ENCODE peak calls at places on chromosomes 2 and 18, in nine cellular contexts. X is G401; U is stimulated activated CD4-positive, alpha-beta T cell treated with anti-CD3 and anti-CD28 coated beads, TNF-alpha, amount 100 ng/mL, for 1 hour; N is RWPE2; L is nephron progenitor cell; K is GM12892; A is omental fat pad; G is NT2/D1; Q is iPS-NIHi11. H is an unnamed sample.

GRCh38 chr2:241558532-241559488 is at the start of gene BOK:
- DNase-seq in X (peak; percentile 74), U (no peak), N (peak; percentile 88), L (peak; percentile 73), K (peak; percentile 30), A (no peak), G (peak; percentile 61), Q (peak; percentile 89), H (peak; percentile 86)

GRCh38 chr2:56981554-56981953 is 797.8 kb downstream of the CCDC85A start:
- DNase-seq in X (no peak), U (no peak), N (no peak), L (no peak), K (no peak), A (no peak), G (no peak), Q (no peak), H (no peak)

GRCh38 chr2:125837108-125837507 is 818.9 kb upstream of the GYPC start:
- DNase-seq in X (no peak), U (no peak), N (no peak), L (peak; percentile 35), K (no peak), A (no peak), G (peak; percentile 8), Q (peak; percentile 21), H (no peak)

GRCh38 chr2:56009758-56010534 is 86.4 kb upstream of the EFEMP1 start:
- DNase-seq in X (peak; percentile 7), U (no peak), N (no peak), L (no peak), K (no peak), A (no peak), G (no peak), Q (no peak), H (no peak)

GRCh38 chr2:173432049-173432754 is 77.5 kb downstream of the CDCA7 start:
- DNase-seq in X (no peak), U (no peak), N (no peak), L (no peak), K (no peak), A (no peak), G (no peak), Q (no peak), H (no peak)

GRCh38 chr2:105812180-105813044 is 67.7 kb downstream of the NCK2 start:
- DNase-seq in X (peak; percentile 87), U (no peak), N (no peak), L (no peak), K (peak; percentile 46), A (no peak), G (no peak), Q (no peak), H (no peak)

GRCh38 chr2:148756292-148756975 is 111.9 kb downstream of the EPC2 start:
- DNase-seq in X (no peak), U (no peak), N (no peak), L (no peak), K (no peak), A (no peak), G (no peak), Q (no peak), H (no peak)

GRCh38 chr2:214601852-214602251 is 191.0 kb downstream of the VWC2L start:
- DNase-seq in X (no peak), U (no peak), N (no peak), L (no peak), K (no peak), A (no peak), G (no peak), Q (no peak), H (no peak)

GRCh38 chr18:48904086-48904485 is 46.7 kb downstream of the SMAD7 start:
- DNase-seq in X (no peak), U (no peak), N (no peak), L (no peak), K (no peak), A (no peak), G (no peak), Q (no peak), H (no peak)

GRCh38 chr2:146844226-146844990 is 1000.4 kb upstream of the ACVR2A start:
- DNase-seq in X (no peak), U (no peak), N (no peak), L (no peak), K (no peak), A (no peak), G (no peak), Q (no peak), H (no peak)

GRCh38 chr2:113245276-113245711 is 33.4 kb downstream of the PAX8 start:
- DNase-seq in X (no peak), U (no peak), N (no peak), L (no peak), K (no peak), A (no peak), G (no peak), Q (no peak), H (no peak)

GRCh38 chr2:168350380-168350779 is 103.0 kb upstream of the STK39 start:
- DNase-seq in X (no peak), U (no peak), N (no peak), L (no peak), K (no peak), A (no peak), G (no peak), Q (no peak), H (no peak)

GRCh38 chr2:218444692-218445357 is 25.9 kb downstream of the VIL1 start:
- DNase-seq in X (no peak), U (no peak), N (no peak), L (no peak), K (no peak), A (no peak), G (no peak), Q (no peak), H (no peak)

GRCh38 chr2:239897596-239898235 is 127.4 kb downstream of the NDUFA10 start:
- DNase-seq in X (no peak), U (no peak), N (no peak), L (no peak), K (no peak), A (no peak), G (no peak), Q (no peak), H (no peak)

GRCh38 chr18:44594779-44595467 is 85.8 kb upstream of the SETBP1 start:
- DNase-seq in X (no peak), U (no peak), N (no peak), L (no peak), K (no peak), A (no peak), G (no peak), Q (peak; percentile 19), H (no peak)

GRCh38 chr18:63255435-63255834 is 64.1 kb downstream of the BCL2 start:
- DNase-seq in X (no peak), U (no peak), N (no peak), L (no peak), K (no peak), A (no peak), G (no peak), Q (no peak), H (no peak)

H was measured in D721Med.